ENCODE peak calls at places on chromosomes 4 and X, in four cellular contexts. One of them, this sample, is unnamed.

GRCh38 chrX:54785901-54786300 is 12.2 kb downstream of the ITIH6 start:
- DNase-seq in GM12878: no peak
- DNase-seq in H1: peak
- DNase-seq in HCT116: no peak
- DNase-seq in this sample: peak

GRCh38 chr4:164807611-164808010 is 53.7 kb downstream of the SMIM31 start:
- DNase-seq in GM12878: no peak
- DNase-seq in H1: no peak
- DNase-seq in HCT116: no peak
- DNase-seq in this sample: no peak

GRCh38 chrX:136577562-136577961 is 45.5 kb downstream of the VGLL1 start:
- DNase-seq in GM12878: no peak
- DNase-seq in H1: peak
- DNase-seq in HCT116: peak
- DNase-seq in this sample: peak

GRCh38 chrX:152893631-152894610 is 3.9 kb upstream of the ZNF185 start:
- DNase-seq in GM12878: no peak
- DNase-seq in H1: no peak
- DNase-seq in HCT116: no peak
- DNase-seq in this sample: no peak

GRCh38 chrX:151384807-151385206 is 12.2 kb upstream of the VMA21 start:
- DNase-seq in GM12878: no peak
- DNase-seq in H1: no peak
- DNase-seq in HCT116: no peak
- DNase-seq in this sample: no peak

GRCh38 chr4:23779839-23780238 is 110.0 kb downstream of the PPARGC1A start:
- DNase-seq in GM12878: no peak
- DNase-seq in H1: no peak
- DNase-seq in HCT116: no peak
- DNase-seq in this sample: no peak

GRCh38 chrX:1452497-1453389 is at the start of gene ASMTL:
- DNase-seq in GM12878: peak
- DNase-seq in H1: peak
- DNase-seq in HCT116: peak
- DNase-seq in this sample: peak

GRCh38 chr4:188911199-188911598 is 772.0 kb downstream of the TRIML1 start:
- DNase-seq in GM12878: no peak
- DNase-seq in H1: no peak
- DNase-seq in HCT116: no peak
- DNase-seq in this sample: no peak

GRCh38 chrX:12494400-12495138 is 296.6 kb upstream of the PRPS2 start:
- DNase-seq in GM12878: no peak
- DNase-seq in H1: no peak
- DNase-seq in HCT116: no peak
- DNase-seq in this sample: no peak

GRCh38 chrX:69501433-69501832 is 2.7 kb upstream of the NALF2 start:
- DNase-seq in GM12878: no peak
- DNase-seq in H1: peak
- DNase-seq in HCT116: peak
- DNase-seq in this sample: peak

GRCh38 chr4:124641715-124642380 is 70.7 kb downstream of the ANKRD50 start:
- DNase-seq in GM12878: no peak
- DNase-seq in H1: no peak
- DNase-seq in HCT116: peak
- DNase-seq in this sample: no peak

GRCh38 chr4:4585012-4585670 is 43.3 kb upstream of the STX18 start:
- DNase-seq in GM12878: no peak
- DNase-seq in H1: no peak
- DNase-seq in HCT116: no peak
- DNase-seq in this sample: no peak

GRCh38 chr4:113394730-113395530 is 345.5 kb downstream of the ANK2 start:
- DNase-seq in GM12878: peak
- DNase-seq in H1: no peak
- DNase-seq in HCT116: peak
- DNase-seq in this sample: peak

GRCh38 chrX:25344191-25344936 is 328.6 kb upstream of the ARX start:
- DNase-seq in GM12878: no peak
- DNase-seq in H1: no peak
- DNase-seq in HCT116: no peak
- DNase-seq in this sample: no peak

GRCh38 chr4:18850763-18851331 is 829.3 kb upstream of the LCORL start:
- DNase-seq in GM12878: no peak
- DNase-seq in H1: no peak
- DNase-seq in HCT116: no peak
- DNase-seq in this sample: no peak

GRCh38 chr4:184383497-184384055 is 90.8 kb downstream of the IRF2 start:
- DNase-seq in GM12878: no peak
- DNase-seq in H1: no peak
- DNase-seq in HCT116: peak
- DNase-seq in this sample: no peak

GRCh38 chrX:49829016-49829415 is at the start of gene PAGE4:
- DNase-seq in GM12878: no peak
- DNase-seq in H1: no peak
- DNase-seq in HCT116: peak
- DNase-seq in this sample: peak

GRCh38 chr4:138182838-138183426 is 59.2 kb downstream of the SLC7A11 start:
- DNase-seq in GM12878: no peak
- DNase-seq in H1: no peak
- DNase-seq in HCT116: peak
- DNase-seq in this sample: peak

GRCh38 chr4:146389561-146389960 is 132.2 kb downstream of the SLC10A7 start:
- DNase-seq in GM12878: no peak
- DNase-seq in H1: no peak
- DNase-seq in HCT116: no peak
- DNase-seq in this sample: no peak

GRCh38 chr4:37977471-37978452 is 17.6 kb downstream of the PTTG2 start:
- DNase-seq in GM12878: peak
- DNase-seq in H1: peak
- DNase-seq in HCT116: peak
- DNase-seq in this sample: peak

GRCh38 chr4:112552668-112553067 is 36.7 kb upstream of the NEUROG2 start:
- DNase-seq in GM12878: no peak
- DNase-seq in H1: no peak
- DNase-seq in HCT116: peak
- DNase-seq in this sample: no peak

GRCh38 chr4:150960079-150960478 is 55.0 kb downstream of the LRBA start:
- DNase-seq in GM12878: no peak
- DNase-seq in H1: no peak
- DNase-seq in HCT116: no peak
- DNase-seq in this sample: peak

GRCh38 chr4:84573738-84574720 is 8.9 kb upstream of the CDS1 start:
- DNase-seq in GM12878: no peak
- DNase-seq in H1: no peak
- DNase-seq in HCT116: no peak
- DNase-seq in this sample: no peak

GRCh38 chr4:5280845-5281244 is 229.6 kb downstream of the STK32B start:
- DNase-seq in GM12878: peak
- DNase-seq in H1: no peak
- DNase-seq in HCT116: no peak
- DNase-seq in this sample: no peak

GRCh38 chr4:93828332-93828829 is at the start of gene ATOH1:
- DNase-seq in GM12878: no peak
- DNase-seq in H1: no peak
- DNase-seq in HCT116: peak
- DNase-seq in this sample: no peak
- TF ChIP-seq SP1 in GM12878: no peak
- TF ChIP-seq SP1 in H1: peak
- TF ChIP-seq SP1 in HCT116: peak
- TF ChIP-seq SP1 in this sample: no peak

DNA sequence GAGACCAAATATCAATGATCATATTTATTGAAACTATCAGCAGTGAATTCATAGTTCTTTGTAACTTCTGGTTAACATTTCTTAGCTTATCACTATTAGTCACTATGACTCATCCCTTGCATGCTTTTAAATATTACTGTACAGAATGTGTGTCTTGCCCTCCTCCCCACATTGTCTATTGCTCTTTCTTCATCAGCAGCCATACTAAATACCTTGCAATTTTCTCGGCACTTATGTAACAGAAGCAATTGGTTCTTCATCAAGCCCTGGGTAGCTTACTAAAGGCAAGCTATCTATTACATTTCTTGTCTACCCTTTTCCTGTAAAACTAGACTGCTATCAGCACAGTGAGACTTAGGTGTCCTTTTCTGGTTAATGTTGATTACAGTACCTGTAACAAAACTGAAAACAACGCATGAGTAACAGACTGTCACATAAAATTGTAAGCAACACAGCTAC is 8.2 kb downstream of the KLHL4 start:
- DNase-seq in GM12878: no peak
- DNase-seq in H1: no peak
- DNase-seq in HCT116: no peak
- DNase-seq in this sample: peak
- TF ChIP-seq EGR1 in GM12878: no peak
- TF ChIP-seq EGR1 in H1: no peak
- TF ChIP-seq EGR1 in HCT116: no peak
- TF ChIP-seq EGR1 in this sample: no peak

GRCh38 chr4:115655626-115656025 is 542.2 kb upstream of the NDST4 start:
- DNase-seq in GM12878: no peak
- DNase-seq in H1: no peak
- DNase-seq in HCT116: no peak
- DNase-seq in this sample: no peak

GRCh38 chr4:115657991-115658390 is 544.6 kb upstream of the NDST4 start:
- DNase-seq in GM12878: no peak
- DNase-seq in H1: no peak
- DNase-seq in HCT116: no peak
- DNase-seq in this sample: no peak
- TF ChIP-seq SP1 in GM12878: no peak
- TF ChIP-seq SP1 in H1: no peak
- TF ChIP-seq SP1 in HCT116: no peak
- TF ChIP-seq SP1 in this sample: no peak

GRCh38 chr4:8188085-8188484 is 11.0 kb upstream of the SH3TC1 start:
- DNase-seq in GM12878: no peak
- DNase-seq in H1: no peak
- DNase-seq in HCT116: no peak
- DNase-seq in this sample: no peak
- TF ChIP-seq EGR1 in GM12878: no peak
- TF ChIP-seq EGR1 in H1: no peak
- TF ChIP-seq EGR1 in HCT116: no peak
- TF ChIP-seq EGR1 in this sample: no peak

DNA sequence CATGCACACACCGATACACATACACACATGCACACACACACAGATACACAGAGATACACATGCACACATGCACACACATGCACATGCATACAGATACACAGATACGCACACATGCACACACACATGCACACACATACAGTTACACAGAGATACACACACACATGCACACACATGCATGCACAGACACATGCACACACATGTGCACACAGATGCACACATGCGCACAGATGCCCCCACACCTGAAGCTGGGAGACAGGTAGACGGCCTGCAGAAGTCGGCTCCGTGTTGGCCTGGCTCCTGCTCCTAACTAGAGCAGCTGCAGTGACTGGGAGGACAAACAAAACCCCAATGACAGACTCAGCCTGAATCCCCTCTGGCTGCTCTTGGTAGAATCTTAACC is 46.8 kb downstream of the PSAPL1 start:
- DNase-seq in GM12878: no peak
- DNase-seq in H1: no peak
- DNase-seq in HCT116: no peak
- DNase-seq in this sample: no peak
- TF ChIP-seq SP1 in GM12878: no peak
- TF ChIP-seq SP1 in H1: no peak
- TF ChIP-seq SP1 in HCT116: no peak
- TF ChIP-seq SP1 in this sample: no peak

GRCh38 chrX:109511113-109511512 is 25.5 kb upstream of the NXT2 start:
- DNase-seq in GM12878: no peak
- DNase-seq in H1: no peak
- DNase-seq in HCT116: no peak
- DNase-seq in this sample: no peak
- TF ChIP-seq EGR1 in GM12878: no peak
- TF ChIP-seq EGR1 in H1: no peak
- TF ChIP-seq EGR1 in HCT116: no peak
- TF ChIP-seq EGR1 in this sample: no peak

GRCh38 chrX:112043997-112044396 is 38.6 kb downstream of the TRPC5 start:
- DNase-seq in GM12878: no peak
- DNase-seq in H1: no peak
- DNase-seq in HCT116: peak
- DNase-seq in this sample: peak
- TF ChIP-seq SP1 in GM12878: no peak
- TF ChIP-seq SP1 in H1: no peak
- TF ChIP-seq SP1 in HCT116: no peak
- TF ChIP-seq SP1 in this sample: no peak

DNA sequence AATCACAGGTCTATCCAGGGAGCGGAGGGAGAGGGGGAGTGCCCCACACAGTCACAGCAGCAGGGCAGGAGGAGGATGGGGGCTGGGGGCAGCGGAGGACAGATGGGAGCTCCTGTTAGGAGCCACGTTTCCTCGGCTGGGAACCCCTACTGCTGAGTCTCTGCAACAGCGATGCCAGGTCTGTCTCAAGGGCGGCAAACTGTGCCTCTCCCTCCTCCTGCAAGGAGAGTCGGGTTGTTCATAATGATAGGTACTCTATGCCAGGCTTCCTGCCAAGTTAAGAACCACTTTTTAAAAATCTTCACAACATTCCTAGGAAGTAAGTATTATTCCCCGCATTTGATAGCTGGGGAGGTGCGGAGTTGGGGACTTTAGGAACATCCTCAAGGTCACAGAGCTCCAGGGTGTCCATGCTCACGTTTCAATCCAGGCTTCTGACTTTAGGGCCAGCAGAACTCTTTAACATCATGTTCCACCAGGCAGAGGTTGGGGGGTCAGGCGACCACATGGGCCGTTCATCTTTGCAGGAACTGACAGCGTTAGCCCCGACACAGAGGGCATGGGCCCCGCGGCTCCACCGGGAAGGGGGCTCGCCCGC is 98.3 kb upstream of the MAML3 start:
- DNase-seq in GM12878: no peak
- DNase-seq in H1: peak
- DNase-seq in HCT116: no peak
- DNase-seq in this sample: no peak
- TF ChIP-seq EGR1 in GM12878: no peak
- TF ChIP-seq EGR1 in H1: no peak
- TF ChIP-seq EGR1 in HCT116: no peak
- TF ChIP-seq EGR1 in this sample: no peak